ENCODE peak calls at places on chromosomes 7 and 10, in nine cellular contexts. N is heart left ventricle, E is right lobe of liver, P is IMR-90, G is GM12878, Y is HepG2, O is gastrocnemius medialis, T is A549, W is body of pancreas. J is an unnamed sample.

GRCh38 chr7:101507791-101508252 is 121.3 kb downstream of the MYL10 start:
- ATAC-seq in N (no peak), E (peak; percentile 81), P (peak; percentile 59), G (peak; percentile 59), Y (peak; percentile 65), O (no peak), T (peak; percentile 84), W (no peak), J (no peak)

GRCh38 chr10:69612760-69613159 is 17.3 kb upstream of the FAM241B start:
- ATAC-seq in N (no peak), E (no peak), P (no peak), G (no peak), Y (no peak), O (no peak), T (no peak), W (no peak), J (no peak)

GRCh38 chr10:74923556-74923955 is 97.2 kb downstream of the KAT6B start:
- ATAC-seq in N (peak; percentile 56), E (no peak), P (no peak), G (peak; percentile 28), Y (no peak), O (no peak), T (peak; percentile 49), W (no peak), J (no peak)

GRCh38 chr7:88681682-88682081 is 77.8 kb upstream of the ZNF804B start:
- ATAC-seq in N (no peak), E (no peak), P (no peak), G (no peak), Y (no peak), O (no peak), T (no peak), W (no peak), J (no peak)

GRCh38 chr7:105734233-105734632 is 142.2 kb downstream of the ATXN7L1 start:
- ATAC-seq in N (no peak), E (no peak), P (peak; percentile 60), G (no peak), Y (no peak), O (no peak), T (no peak), W (no peak), J (no peak)

GRCh38 chr7:111953611-111954010 is 252.6 kb downstream of the DOCK4 start:
- ATAC-seq in N (peak; percentile 80), E (peak; percentile 96), P (no peak), G (peak; percentile 78), Y (peak; percentile 98), O (peak; percentile 68), T (peak; percentile 96), W (no peak), J (no peak)

GRCh38 chr10:124465003-124465776 is 3.6 kb downstream of the LHPP start:
- ATAC-seq in N (no peak), E (no peak), P (no peak), G (peak; percentile 66), Y (no peak), O (no peak), T (no peak), W (no peak), J (no peak)

GRCh38 chr7:156095908-156096539 is 283.8 kb upstream of the SHH start:
- ATAC-seq in N (no peak), E (no peak), P (no peak), G (no peak), Y (no peak), O (no peak), T (no peak), W (no peak), J (no peak)

GRCh38 chr7:30992414-30992813 is 28.7 kb downstream of the GHRHR start:
- ATAC-seq in N (no peak), E (no peak), P (no peak), G (no peak), Y (no peak), O (no peak), T (no peak), W (no peak), J (no peak)

GRCh38 chr7:112223310-112223709 is 16.8 kb downstream of the ZNF277 start:
- ATAC-seq in N (peak; percentile 59), E (peak; percentile 89), P (no peak), G (no peak), Y (no peak), O (no peak), T (no peak), W (no peak), J (no peak)

GRCh38 chr7:134623193-134623592 is 23.5 kb upstream of the BPGM start:
- ATAC-seq in N (no peak), E (no peak), P (no peak), G (no peak), Y (no peak), O (no peak), T (no peak), W (no peak), J (no peak)

GRCh38 chr7:22348379-22348778 is 8.6 kb downstream of the RAPGEF5 start:
- ATAC-seq in N (no peak), E (no peak), P (no peak), G (no peak), Y (no peak), O (no peak), T (no peak), W (no peak), J (no peak)

GRCh38 chr7:129777993-129778769 is 166.7 kb downstream of the NRF1 start:
- ATAC-seq in N (no peak), E (no peak), P (no peak), G (no peak), Y (no peak), O (no peak), T (no peak), W (no peak), J (no peak)
- H3K4me3 ChIP-seq in N (no peak overlapping the region), E (no peak overlapping the region), P (no peak overlapping the region), G (no peak overlapping the region), Y (no peak overlapping the region), O (no peak overlapping the region), T (peak overlapping the region; percentile 69), W (peak overlapping the region; percentile 36), J (no peak overlapping the region)

GRCh38 chr10:114708717-114709352 is 50.8 kb upstream of the ABLIM1 start:
- ATAC-seq in N (no peak), E (no peak), P (peak; percentile 90), G (no peak), Y (no peak), O (no peak), T (peak; percentile 93), W (no peak), J (no peak)
- H3K27ac ChIP-seq in N (peak overlapping the region; percentile 54), E (no peak overlapping the region), P (no peak overlapping the region), G (no peak overlapping the region), Y (no peak overlapping the region), O (peak overlapping the region; percentile 66), T (peak overlapping the region; percentile 57), W (no peak overlapping the region), J (no peak overlapping the region)

DNA sequence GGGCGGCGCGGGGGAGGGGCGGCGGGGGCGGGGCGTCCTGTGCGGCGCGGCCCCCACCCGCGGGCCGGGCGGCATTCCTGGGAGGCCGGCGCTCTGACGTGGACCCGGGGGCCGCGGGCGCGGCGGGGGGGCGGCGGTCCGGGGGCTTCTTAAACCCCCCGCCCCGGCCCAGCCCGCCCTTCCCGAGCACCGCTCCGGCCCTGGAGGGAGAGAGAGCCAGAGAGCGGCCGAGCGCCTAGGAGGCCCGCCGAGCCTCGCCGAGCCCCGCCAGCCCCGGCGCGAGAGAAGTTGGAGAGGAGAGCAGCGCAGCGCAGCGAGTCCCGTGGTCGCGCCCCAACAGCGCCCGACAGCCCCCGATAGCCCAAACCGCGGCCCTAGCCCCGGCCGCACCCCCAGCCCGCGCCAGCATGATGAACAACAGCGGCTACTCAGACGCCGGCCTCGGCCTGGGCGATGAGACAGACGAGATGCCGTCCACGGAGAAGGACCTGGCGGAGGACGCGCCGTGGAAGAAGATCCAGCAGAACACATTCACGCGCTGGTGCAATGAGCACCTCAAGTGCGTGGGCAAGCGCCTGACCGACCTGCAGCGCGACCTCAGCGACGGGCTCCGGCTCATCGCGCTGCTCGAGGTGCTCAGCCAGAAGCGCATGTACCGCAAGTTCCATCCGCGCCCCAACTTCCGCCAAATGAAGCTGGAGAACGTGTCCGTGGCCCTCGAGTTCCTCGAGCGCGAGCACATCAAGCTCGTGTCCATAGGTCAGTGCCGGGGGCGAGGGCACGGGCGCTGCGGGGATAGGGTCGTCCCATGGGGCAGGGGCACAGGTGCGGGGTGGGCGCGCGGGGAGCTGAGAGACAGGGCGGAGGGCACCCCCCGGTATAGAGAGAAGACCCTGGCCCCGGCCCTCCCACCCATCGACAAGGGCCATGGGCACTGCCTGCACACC is at the start of gene FLNC:
- ATAC-seq in N (peak; percentile 23), E (peak; percentile 63), P (peak; percentile 33), G (no peak), Y (no peak), O (no peak), T (peak; percentile 36), W (peak; percentile 65), J (peak; percentile 54)
- TF ChIP-seq POLR2A in N (peak; percentile 96), E (no peak), P (peak; percentile 98), G (no peak), Y (no peak), O (peak; percentile 93), T (no peak), W (no peak), J (peak; percentile 88)

GRCh38 chr10:113264333-113265131 is 288.3 kb upstream of the HABP2 start:
- ATAC-seq in N (no peak), E (no peak), P (no peak), G (no peak), Y (peak; percentile 56), O (no peak), T (no peak), W (peak; percentile 74), J (no peak)
- H3K4me3 ChIP-seq in N (no peak overlapping the region), E (no peak overlapping the region), P (no peak overlapping the region), G (no peak overlapping the region), Y (no peak overlapping the region), O (no peak overlapping the region), T (no peak overlapping the region), W (no peak overlapping the region), J (no peak overlapping the region)

J was measured in gastroesophageal sphincter.